ENCODE peak calls at places on chromosomes 7 and 10, in seven cellular contexts. I is PC-3, F is GM23248, J is GM23338, N is HCT116, Z is OCI-LY7, B is neural progenitor cell. M is an unnamed sample.

GRCh38 chr7:100680589-100681271 is 7.2 kb downstream of the GNB2 start:
- DNase-seq in I (no peak), F (peak), J (no peak), N (no peak), Z (no peak), B (no peak), M (no peak)

GRCh38 chr10:15898046-15898445 is 37.7 kb upstream of the MINDY3 start:
- DNase-seq in I (peak), F (peak), J (peak), N (no peak), Z (peak), B (no peak), M (peak)

GRCh38 chr10:72044417-72045041 is 43.8 kb downstream of the SPOCK2 start:
- DNase-seq in I (no peak), F (no peak), J (no peak), N (no peak), Z (no peak), B (peak), M (no peak)

GRCh38 chr10:80599424-80599847 is 61.7 kb downstream of the SH2D4B start:
- DNase-seq in I (peak), F (peak), J (peak), N (peak), Z (peak), B (peak), M (peak)

GRCh38 chr7:30172451-30172850 is 37.7 kb downstream of the MTURN start:
- DNase-seq in I (peak), F (peak), J (no peak), N (no peak), Z (no peak), B (no peak), M (no peak)

GRCh38 chr10:49387029-49387428 is 8.9 kb downstream of the DRGX start:
- DNase-seq in I (peak), F (peak), J (no peak), N (no peak), Z (no peak), B (no peak), M (no peak)

GRCh38 chr10:90218846-90219245 is 517.5 kb downstream of the KIF20B start:
- DNase-seq in I (no peak), F (no peak), J (no peak), N (no peak), Z (no peak), B (no peak), M (no peak)

GRCh38 chr7:1531263-1531978 is 919 bp downstream of the MAFK start:
- DNase-seq in I (peak), F (peak), J (no peak), N (no peak), Z (peak), B (no peak), M (no peak)

GRCh38 chr7:44599222-44599621 is 7.2 kb upstream of the OGDH start:
- DNase-seq in I (no peak), F (no peak), J (no peak), N (no peak), Z (no peak), B (no peak), M (no peak)

GRCh38 chr7:44590910-44591309 is 8.9 kb upstream of the TMED4 start:
- DNase-seq in I (no peak), F (no peak), J (no peak), N (no peak), Z (no peak), B (no peak), M (no peak)

GRCh38 chr7:44595934-44596635 is 10.3 kb upstream of the OGDH start:
- DNase-seq in I (no peak), F (no peak), J (no peak), N (no peak), Z (no peak), B (no peak), M (no peak)
- TF ChIP-seq EZH2phosphoT487 in I (no peak), F (no peak), J (no peak), N (no peak), Z (no peak), B (no peak), M (no peak)

GRCh38 chr10:78971094-78971682 is 97.6 kb upstream of the ZMIZ1 start:
- DNase-seq in I (no peak), F (no peak), J (no peak), N (no peak), Z (no peak), B (no peak), M (no peak)

GRCh38 chr10:78973901-78974408 is 94.8 kb upstream of the ZMIZ1 start:
- DNase-seq in I (peak), F (peak), J (peak), N (peak), Z (peak), B (peak), M (peak)

GRCh38 chr10:78970261-78970660 is 98.5 kb upstream of the ZMIZ1 start:
- DNase-seq in I (no peak), F (no peak), J (no peak), N (no peak), Z (no peak), B (no peak), M (no peak)

GRCh38 chr10:78972947-78973900 is 95.5 kb upstream of the ZMIZ1 start:
- DNase-seq in I (peak), F (peak), J (peak), N (peak), Z (peak), B (peak), M (peak)

GRCh38 chr10:78972160-78972946 is 96.4 kb upstream of the ZMIZ1 start:
- DNase-seq in I (peak), F (peak), J (no peak), N (peak), Z (no peak), B (peak), M (no peak)
- H3K4me3 ChIP-seq in I (peak), F (peak), J (peak), N (peak), Z (no peak), B (no peak), M (no peak)

GRCh38 chr10:125397608-125398007 is 237.2 kb upstream of the CTBP2 start:
- DNase-seq in I (no peak), F (no peak), J (no peak), N (no peak), Z (no peak), B (no peak), M (no peak)

GRCh38 chr10:125398270-125398669 is 237.9 kb upstream of the CTBP2 start:
- DNase-seq in I (no peak), F (no peak), J (no peak), N (no peak), Z (no peak), B (no peak), M (no peak)

GRCh38 chr10:125392140-125392539 is 231.8 kb upstream of the CTBP2 start:
- DNase-seq in I (no peak), F (peak), J (no peak), N (no peak), Z (no peak), B (no peak), M (no peak)

GRCh38 chr10:125399289-125399688 is 238.9 kb upstream of the CTBP2 start:
- DNase-seq in I (no peak), F (no peak), J (no peak), N (no peak), Z (no peak), B (no peak), M (no peak)

DNA sequence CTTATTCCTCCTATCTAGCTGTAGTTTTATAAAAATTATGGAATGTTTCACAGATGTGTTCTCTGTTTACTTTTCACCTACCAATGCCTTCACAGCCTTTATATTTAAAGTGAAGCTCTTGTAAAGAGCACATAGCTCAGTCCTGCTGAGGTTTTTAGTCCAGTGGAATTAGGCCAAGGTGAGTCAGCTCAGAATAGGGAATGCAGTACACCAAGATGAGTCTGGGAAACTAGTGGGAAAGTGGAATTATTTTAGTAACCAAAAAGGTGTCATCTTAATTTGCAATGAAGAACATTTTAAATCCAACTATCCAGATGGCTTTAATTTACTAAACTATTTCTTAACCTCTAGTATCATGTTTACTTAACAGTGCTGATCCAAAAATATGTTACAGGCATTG is 236.3 kb upstream of the CTBP2 start:
- DNase-seq in I (peak), F (peak), J (no peak), N (no peak), Z (no peak), B (no peak), M (no peak)
- TF ChIP-seq EZH2phosphoT487 in I (no peak), F (no peak), J (no peak), N (no peak), Z (no peak), B (no peak), M (no peak)

DNA sequence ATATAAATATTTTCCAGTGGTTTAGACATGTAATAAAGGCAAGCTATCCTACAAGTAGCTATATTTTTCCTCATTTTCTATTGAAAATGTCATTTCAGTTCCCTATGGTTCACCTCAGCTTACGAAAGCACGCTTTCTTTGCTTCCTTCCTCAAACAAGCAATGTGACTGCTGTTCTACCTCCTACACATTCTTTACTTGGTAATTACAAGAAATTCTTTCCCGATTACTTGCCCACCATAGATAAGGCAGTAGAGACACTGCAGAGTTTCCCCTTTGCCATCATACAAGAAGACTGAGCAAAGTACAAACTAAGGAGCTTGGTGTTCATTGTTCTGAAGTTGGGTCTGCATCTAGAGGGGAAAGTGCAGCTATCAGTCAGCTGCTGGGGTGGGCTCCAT is 249.4 kb downstream of the CRPPA start:
- DNase-seq in I (no peak), F (no peak), J (no peak), N (no peak), Z (no peak), B (no peak), M (no peak)
- H3K4me3 ChIP-seq in I (no peak), F (no peak), J (no peak), N (no peak), Z (no peak), B (no peak), M (no peak)

GRCh38 chr7:117582219-117582704 is 102.4 kb downstream of the CFTR start:
- DNase-seq in I (peak), F (peak), J (peak), N (no peak), Z (no peak), B (peak), M (no peak)
- TF ChIP-seq EZH2phosphoT487 in I (no peak), F (no peak), J (no peak), N (no peak), Z (no peak), B (no peak), M (no peak)

GRCh38 chr7:130486963-130487324 is 4.9 kb upstream of the MEST start:
- DNase-seq in I (peak), F (no peak), J (no peak), N (no peak), Z (no peak), B (no peak), M (no peak)
- H3K4me3 ChIP-seq in I (peak), F (no peak), J (peak), N (peak), Z (peak), B (peak), M (peak)

DNA sequence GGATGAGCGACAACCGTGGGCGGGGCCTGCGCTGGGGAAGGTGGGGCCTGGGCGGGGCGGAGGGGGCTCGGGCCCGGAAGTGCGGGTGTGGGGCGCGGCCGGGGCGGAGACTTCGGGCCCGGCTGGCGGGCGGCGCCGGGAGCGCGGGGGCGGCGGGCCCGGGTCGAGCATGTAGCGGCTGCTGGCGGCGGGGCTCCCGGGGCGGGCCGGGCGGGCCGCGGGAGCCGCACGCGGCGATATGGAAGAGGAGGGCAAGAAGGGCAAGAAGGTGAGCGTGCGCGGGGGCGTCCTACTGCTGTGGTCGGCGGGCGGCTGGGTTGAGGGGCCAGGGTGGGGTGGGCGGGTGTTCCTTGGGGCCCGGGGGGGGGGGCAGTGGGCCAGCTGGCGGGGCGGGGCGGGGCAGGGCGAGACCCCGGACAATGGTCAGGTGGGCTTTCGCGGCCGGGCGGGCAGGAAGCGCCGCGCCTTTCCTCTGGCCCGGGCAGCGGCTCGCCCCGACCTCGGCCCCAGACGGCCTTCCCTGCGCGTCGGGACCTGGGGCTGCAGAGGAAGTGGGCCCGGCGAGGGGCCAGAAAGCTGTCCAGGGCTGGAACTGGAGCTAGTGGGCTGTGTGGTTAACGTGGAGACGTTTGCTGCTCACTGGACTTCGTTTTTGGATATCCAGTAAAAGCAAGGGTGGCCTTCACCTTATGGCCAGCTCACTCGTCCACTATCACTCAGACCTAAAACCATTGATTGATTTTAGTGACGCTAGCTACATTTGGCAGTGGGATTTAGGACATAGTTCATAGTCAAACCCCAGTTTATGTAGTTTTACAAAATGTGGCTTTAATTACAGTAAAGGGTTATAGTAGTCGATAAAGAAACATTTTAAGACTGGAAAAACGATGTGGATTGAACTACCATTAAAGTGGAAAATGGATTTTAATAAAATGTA is at the start of gene CCM2:
- DNase-seq in I (peak), F (peak), J (peak), N (no peak), Z (peak), B (peak), M (peak)
- TF ChIP-seq EZH2phosphoT487 in I (no peak), F (no peak), J (no peak), N (no peak), Z (no peak), B (no peak), M (no peak)

M was measured in MM.1S.